ENCODE peak calls at places on chromosomes 12 and 14, in four cellular contexts. H, F, Q and R are unnamed samples.

GRCh38 chr12:43306066-43306465 is 245.9 kb downstream of the ADAMTS20 start:
- DNase-seq in H (no peak), F (no peak), Q (no peak), R (no peak)

GRCh38 chr12:41510470-41510869 is 322.4 kb downstream of the PDZRN4 start:
- DNase-seq in H (no peak), F (no peak), Q (no peak), R (no peak)

GRCh38 chr12:46219892-46220655 is 48.8 kb downstream of the SLC38A1 start:
- DNase-seq in H (peak), F (peak), Q (no peak), R (no peak)

GRCh38 chr12:131038159-131038558 is 84.5 kb downstream of the ADGRD1 start:
- DNase-seq in H (no peak), F (no peak), Q (no peak), R (no peak)

GRCh38 chr12:86660488-86661171 is 404.4 kb upstream of the MGAT4C start:
- DNase-seq in H (no peak), F (peak), Q (no peak), R (peak)

GRCh38 chr14:67525389-67525788 is 7.7 kb upstream of the PLEKHH1 start:
- DNase-seq in H (no peak), F (no peak), Q (no peak), R (no peak)

GRCh38 chr12:29067430-29067829 is 81.6 kb upstream of the FAR2 start:
- DNase-seq in H (no peak), F (no peak), Q (no peak), R (no peak)

GRCh38 chr12:14185441-14186192 is 179.9 kb upstream of the ATF7IP start:
- DNase-seq in H (peak), F (peak), Q (peak), R (peak)

GRCh38 chr12:63922446-63922845 is 77.9 kb downstream of the SRGAP1 start:
- DNase-seq in H (peak), F (peak), Q (no peak), R (peak)

GRCh38 chr12:87720967-87721366 is 308.2 kb downstream of the C12orf50 start:
- DNase-seq in H (no peak), F (no peak), Q (no peak), R (no peak)

GRCh38 chr14:99427632-99428315 is 52.9 kb downstream of the SETD3 start:
- DNase-seq in H (no peak), F (no peak), Q (no peak), R (no peak)

GRCh38 chr12:68769941-68770340 is 24.0 kb downstream of the SLC35E3 start:
- DNase-seq in H (no peak), F (no peak), Q (no peak), R (no peak)

GRCh38 chr12:47742253-47742825 is 16.3 kb downstream of the RAPGEF3 start:
- DNase-seq in H (peak), F (peak), Q (peak), R (peak)

GRCh38 chr14:102554835-102555819 is 37.3 kb upstream of the RCOR1 start:
- DNase-seq in H (no peak), F (no peak), Q (peak), R (no peak)

GRCh38 chr14:105531088-105531957 is 4.9 kb downstream of the TMEM121 start:
- DNase-seq in H (no peak), F (no peak), Q (no peak), R (no peak)

GRCh38 chr14:66254066-66254465 is 232.1 kb upstream of the CCDC196 start:
- DNase-seq in H (no peak), F (no peak), Q (no peak), R (no peak)

GRCh38 chr14:21672116-21672515 is 1.5 kb downstream of the OR4E1 start:
- DNase-seq in H (no peak), F (no peak), Q (no peak), R (no peak)

GRCh38 chr12:96246926-96247566 is 52.9 kb downstream of the ELK3 start:
- DNase-seq in H (no peak), F (no peak), Q (no peak), R (no peak)

GRCh38 chr14:36177489-36177888 is 967 bp upstream of the PTCSC3 start:
- DNase-seq in H (no peak), F (no peak), Q (no peak), R (no peak)

GRCh38 chr14:66045572-66046021 is 440.6 kb upstream of the CCDC196 start:
- DNase-seq in H (no peak), F (no peak), Q (no peak), R (no peak)

GRCh38 chr14:100440207-100440631 is 117.1 kb downstream of the SLC25A47 start:
- DNase-seq in H (peak), F (no peak), Q (peak), R (peak)

GRCh38 chr12:666766-667308 is 3.6 kb upstream of the NINJ2 start:
- DNase-seq in H (no peak), F (no peak), Q (no peak), R (no peak)

GRCh38 chr12:58293308-58293983 is 352.1 kb downstream of the ATP23 start:
- DNase-seq in H (no peak), F (no peak), Q (no peak), R (no peak)

GRCh38 chr12:14238224-14238792 is 127.2 kb upstream of the ATF7IP start:
- DNase-seq in H (no peak), F (no peak), Q (no peak), R (no peak)

GRCh38 chr12:47992776-47993175 is 11.5 kb downstream of the COL2A1 start:
- DNase-seq in H (no peak), F (no peak), Q (no peak), R (no peak)

GRCh38 chr14:31207287-31207745 is 277 bp downstream of the HECTD1 start:
- DNase-seq in H (no peak), F (no peak), Q (no peak), R (peak)

GRCh38 chr12:85138833-85139232 is 102.7 kb downstream of the LRRIQ1 start:
- DNase-seq in H (no peak), F (no peak), Q (no peak), R (no peak)

GRCh38 chr14:73272393-73272792 is 35.1 kb downstream of the PAPLN start:
- DNase-seq in H (no peak), F (no peak), Q (no peak), R (no peak)

GRCh38 chr12:92502417-92503028 is 200.3 kb upstream of the PLEKHG7 start:
- DNase-seq in H (peak), F (no peak), Q (no peak), R (no peak)

GRCh38 chr12:75327642-75328041 is 2.5 kb downstream of the CAPS2 start:
- DNase-seq in H (no peak), F (no peak), Q (no peak), R (no peak)

GRCh38 chr14:80927385-80927989 is 14.1 kb downstream of the CEP128 start:
- DNase-seq in H (no peak), F (no peak), Q (no peak), R (no peak)

GRCh38 chr12:12721251-12721689 is 4.1 kb downstream of the CDKN1B start:
- DNase-seq in H (no peak), F (no peak), Q (no peak), R (no peak)

GRCh38 chr12:42696424-42697149 is 107.0 kb upstream of the PRICKLE1 start:
- DNase-seq in H (no peak), F (no peak), Q (no peak), R (no peak)

GRCh38 chr14:77372304-77372841 is 4.5 kb downstream of the TMED8 start:
- DNase-seq in H (peak), F (no peak), Q (no peak), R (no peak)

DNA sequence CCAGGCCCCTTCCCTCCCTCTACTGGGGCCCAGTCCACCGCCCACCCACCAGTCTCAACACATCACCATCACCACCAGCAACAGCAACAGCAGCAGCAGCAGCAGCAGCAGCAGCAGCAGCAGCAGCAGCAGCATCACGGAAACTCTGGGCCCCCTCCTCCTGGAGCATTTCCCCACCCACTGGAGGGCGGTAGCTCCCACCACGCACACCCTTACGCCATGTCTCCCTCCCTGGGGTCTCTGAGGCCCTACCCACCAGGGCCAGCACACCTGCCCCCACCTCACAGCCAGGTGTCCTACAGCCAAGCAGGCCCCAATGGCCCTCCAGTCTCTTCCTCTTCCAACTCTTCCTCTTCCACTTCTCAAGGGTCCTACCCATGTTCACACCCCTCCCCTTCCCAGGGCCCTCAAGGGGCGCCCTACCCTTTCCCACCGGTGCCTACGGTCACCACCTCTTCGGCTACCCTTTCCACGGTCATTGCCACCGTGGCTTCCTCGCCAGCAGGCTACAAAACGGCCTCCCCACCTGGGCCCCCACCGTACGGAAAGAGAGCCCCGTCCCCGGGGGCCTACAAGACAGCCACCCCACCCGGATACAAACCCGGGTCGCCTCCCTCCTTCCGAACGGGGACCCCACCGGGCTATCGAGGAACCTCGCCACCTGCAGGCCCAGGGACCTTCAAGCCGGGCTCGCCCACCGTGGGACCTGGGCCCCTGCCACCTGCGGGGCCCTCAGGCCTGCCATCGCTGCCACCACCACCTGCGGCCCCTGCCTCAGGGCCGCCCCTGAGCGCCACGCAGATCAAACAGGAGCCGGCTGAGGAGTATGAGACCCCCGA is 6.8 kb upstream of the RNU7-1 start:
- DNase-seq in H (no peak), F (no peak), Q (peak), R (no peak)
- TF ChIP-seq JUND in H (no peak), F (no peak), Q (no peak), R (no peak)

GRCh38 chr12:5088586-5089264 is 45.0 kb downstream of the KCNA5 start:
- DNase-seq in H (no peak), F (no peak), Q (peak), R (no peak)
- TF ChIP-seq JUND in H (no peak), F (no peak), Q (peak), R (no peak)

GRCh38 chr12:115147916-115148315 is 463.9 kb upstream of the TBX3 start:
- DNase-seq in H (no peak), F (no peak), Q (no peak), R (no peak)

GRCh38 chr12:115144425-115144824 is 460.4 kb upstream of the TBX3 start:
- DNase-seq in H (no peak), F (no peak), Q (no peak), R (no peak)

GRCh38 chr12:115149279-115149678 is 465.3 kb upstream of the TBX3 start:
- DNase-seq in H (no peak), F (no peak), Q (no peak), R (no peak)

GRCh38 chr12:115146453-115146852 is 462.5 kb upstream of the TBX3 start:
- DNase-seq in H (no peak), F (no peak), Q (no peak), R (no peak)

GRCh38 chr12:115149685-115150378 is 465.9 kb upstream of the TBX3 start:
- DNase-seq in H (no peak), F (no peak), Q (no peak), R (no peak)
- TF ChIP-seq JUND in H (no peak), F (no peak), Q (no peak), R (no peak)

GRCh38 chr14:95516554-95517209 is at the start of gene SYNE3:
- DNase-seq in H (no peak), F (no peak), Q (peak), R (peak)

GRCh38 chr14:95515080-95515489 is 1.4 kb downstream of the SYNE3 start:
- DNase-seq in H (no peak), F (no peak), Q (peak), R (no peak)

GRCh38 chr14:95515523-95516517 is 630 bp downstream of the SYNE3 start:
- DNase-seq in H (peak), F (no peak), Q (peak), R (peak)

GRCh38 chr14:95513261-95513660 is 3.2 kb downstream of the SYNE3 start:
- DNase-seq in H (no peak), F (no peak), Q (no peak), R (no peak)

DNA sequence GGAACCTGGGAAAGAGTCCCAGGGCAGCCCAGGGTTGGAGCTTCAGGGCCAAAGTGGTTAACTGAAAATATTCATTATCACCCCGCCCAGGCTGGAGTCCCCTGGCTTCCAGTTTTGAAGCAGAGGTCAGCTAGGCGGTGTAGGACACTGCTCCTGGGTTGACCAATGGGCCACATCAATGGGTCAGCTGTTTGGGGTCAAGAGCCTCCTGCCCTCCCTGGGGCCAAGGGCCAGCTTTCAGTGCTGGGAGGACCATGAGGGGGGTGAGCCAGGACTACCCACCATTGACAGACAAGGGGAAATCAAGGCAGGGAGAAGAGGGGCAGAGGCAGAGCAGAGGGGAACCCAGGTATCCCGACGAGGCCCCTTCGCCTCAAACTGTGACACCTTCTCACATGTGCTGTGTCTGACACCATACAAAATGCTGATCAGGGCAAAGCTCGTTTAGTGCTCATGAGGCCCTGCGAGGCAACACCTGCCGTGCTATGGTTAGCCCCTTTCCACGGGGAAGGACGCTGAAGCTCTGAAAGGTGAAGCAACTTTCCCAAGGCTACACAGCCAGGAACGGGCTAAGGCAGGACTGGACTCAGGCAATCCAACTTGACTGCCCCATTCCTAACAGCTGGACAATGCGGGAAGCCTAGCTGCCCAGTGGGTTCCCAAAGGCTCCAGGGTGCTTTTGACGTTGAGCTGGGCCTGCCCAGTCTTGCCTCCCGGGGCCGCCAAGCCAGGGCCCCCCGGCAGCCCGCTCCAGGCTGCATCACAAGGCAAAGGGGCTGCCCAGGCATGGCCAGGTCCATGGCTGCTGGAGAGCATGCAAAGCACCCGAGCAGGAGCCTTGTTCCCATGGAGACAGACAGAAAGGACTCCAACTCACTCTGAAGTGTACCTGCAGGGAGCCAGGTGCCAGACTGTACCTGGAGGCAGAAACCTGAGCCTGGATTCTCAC is 2.0 kb downstream of the SYNE3 start:
- DNase-seq in H (no peak), F (no peak), Q (no peak), R (peak)
- TF ChIP-seq JUND in H (no peak), F (no peak), Q (no peak), R (no peak)

GRCh38 chr12:119177056-119177325 is 1.7 kb upstream of the HSPB8 start:
- DNase-seq in H (no peak), F (no peak), Q (no peak), R (no peak)

GRCh38 chr12:119177724-119178380 is 879 bp upstream of the HSPB8 start:
- DNase-seq in H (no peak), F (no peak), Q (no peak), R (no peak)

GRCh38 chr12:119180380-119181040 is 1.8 kb downstream of the HSPB8 start:
- DNase-seq in H (no peak), F (no peak), Q (no peak), R (no peak)

GRCh38 chr12:119179335-119180021 is 747 bp downstream of the HSPB8 start:
- DNase-seq in H (peak), F (peak), Q (no peak), R (peak)

GRCh38 chr12:119178544-119179334 is at the start of gene HSPB8:
- DNase-seq in H (peak), F (peak), Q (peak), R (peak)
- TF ChIP-seq JUND in H (no peak), F (no peak), Q (no peak), R (no peak)

GRCh38 chr14:54805521-54806322 is 96.9 kb downstream of the GCH1 start:
- DNase-seq in H (peak), F (peak), Q (peak), R (peak)

GRCh38 chr14:54806616-54807015 is 96.0 kb downstream of the GCH1 start:
- DNase-seq in H (no peak), F (no peak), Q (no peak), R (no peak)

GRCh38 chr14:54807881-54808280 is 94.7 kb downstream of the GCH1 start:
- DNase-seq in H (no peak), F (no peak), Q (no peak), R (no peak)

GRCh38 chr14:54808326-54809161 is 94.1 kb downstream of the GCH1 start:
- DNase-seq in H (no peak), F (no peak), Q (peak), R (no peak)

DNA sequence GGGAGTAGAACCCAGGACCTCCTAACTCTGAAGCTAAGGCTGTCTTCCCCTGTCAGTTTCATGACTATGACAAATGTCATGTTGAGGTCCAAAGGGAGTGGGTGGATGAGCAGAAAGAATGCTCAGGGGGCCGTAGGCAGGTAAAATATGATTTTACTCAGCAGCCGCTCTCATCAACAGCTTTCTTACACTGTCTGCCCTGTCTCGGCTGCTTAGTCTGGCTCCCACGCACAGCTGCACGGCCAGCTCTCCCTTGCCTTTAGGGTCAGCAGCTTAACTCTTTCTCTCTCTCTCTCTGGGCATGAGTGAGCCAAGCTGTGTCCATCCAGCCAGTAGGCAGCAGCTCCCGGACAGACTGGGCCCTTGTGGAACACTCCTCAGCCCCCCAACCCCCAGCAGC is 95.2 kb downstream of the GCH1 start:
- DNase-seq in H (no peak), F (no peak), Q (no peak), R (no peak)
- TF ChIP-seq JUND in H (no peak), F (no peak), Q (no peak), R (no peak)

GRCh38 chr14:92362781-92363235 is 39.8 kb downstream of the SLC24A4 start:
- DNase-seq in H (no peak), F (no peak), Q (no peak), R (peak)
- TF ChIP-seq JUND in H (no peak), F (no peak), Q (no peak), R (no peak)